ENCODE peak calls at places on chromosome 7, in five cellular contexts. E is H54; Y is stimulated activated naive CD4-positive, alpha-beta T cell; Q is CD8-positive, alpha-beta T cell; I is AG08396. M is an unnamed sample.

GRCh38 chr7:66304536-66304935 is 99.4 kb downstream of the TPST1 start:
- DNase-seq in E (no peak), Y (no peak), Q (no peak), I (no peak), M (no peak)

GRCh38 chr7:81574723-81575326 is 195.0 kb downstream of the HGF start:
- DNase-seq in E (no peak), Y (no peak), Q (no peak), I (peak), M (no peak)

GRCh38 chr7:66267249-66267648 is 62.1 kb downstream of the TPST1 start:
- DNase-seq in E (no peak), Y (no peak), Q (no peak), I (peak), M (no peak)

GRCh38 chr7:149071641-149072437 is 18.7 kb downstream of the ZNF786 start:
- DNase-seq in E (no peak), Y (no peak), Q (peak), I (no peak), M (no peak)

GRCh38 chr7:21944616-21945373 is 904 bp downstream of the CDCA7L start:
- DNase-seq in E (no peak), Y (peak), Q (peak), I (no peak), M (no peak)

GRCh38 chr7:40098810-40099209 is 35.6 kb downstream of the MPLKIP start:
- DNase-seq in E (no peak), Y (no peak), Q (no peak), I (no peak), M (no peak)

GRCh38 chr7:80273327-80273726 is 138.7 kb downstream of the GNAI1 start:
- DNase-seq in E (no peak), Y (no peak), Q (no peak), I (no peak), M (no peak)

GRCh38 chr7:99827040-99827778 is 604 bp upstream of the CYP3A43 start:
- DNase-seq in E (no peak), Y (no peak), Q (no peak), I (no peak), M (no peak)

GRCh38 chr7:13604178-13604577 is 385.3 kb downstream of the ETV1 start:
- DNase-seq in E (no peak), Y (no peak), Q (no peak), I (no peak), M (no peak)

GRCh38 chr7:194996-195829 is 2.8 kb downstream of the FAM20C start:
- DNase-seq in E (no peak), Y (no peak), Q (no peak), I (no peak), M (no peak)

GRCh38 chr7:128112018-128112780 is 81.0 kb upstream of the LRRC4 start:
- DNase-seq in E (no peak), Y (no peak), Q (no peak), I (no peak), M (no peak)

GRCh38 chr7:44959956-44960640 is 18.7 kb downstream of the MYO1G start:
- DNase-seq in E (no peak), Y (no peak), Q (peak), I (no peak), M (no peak)

GRCh38 chr7:73885975-73886798 is 25.2 kb downstream of the TMEM270 start:
- DNase-seq in E (no peak), Y (no peak), Q (no peak), I (peak), M (no peak)

GRCh38 chr7:44280993-44281721 is 44.2 kb downstream of the CAMK2B start:
- DNase-seq in E (no peak), Y (no peak), Q (no peak), I (no peak), M (no peak)

GRCh38 chr7:47416454-47417121 is 165.3 kb downstream of the TNS3 start:
- DNase-seq in E (no peak), Y (no peak), Q (peak), I (no peak), M (no peak)

GRCh38 chr7:112821345-112821744 is 31.2 kb upstream of the TMEM168 start:
- DNase-seq in E (no peak), Y (no peak), Q (no peak), I (no peak), M (no peak)

GRCh38 chr7:36021917-36022550 is 131.0 kb upstream of the EEPD1 start:
- DNase-seq in E (no peak), Y (no peak), Q (peak), I (no peak), M (no peak)

GRCh38 chr7:23332881-23333612 is 33.9 kb downstream of the MALSU1 start:
- DNase-seq in E (no peak), Y (no peak), Q (no peak), I (no peak), M (no peak)

GRCh38 chr7:29239638-29240037 is 45.1 kb downstream of the CHN2 start:
- DNase-seq in E (peak), Y (no peak), Q (no peak), I (no peak), M (no peak)

GRCh38 chr7:72272479-72272878 is 139.7 kb downstream of the CALN1 start:
- DNase-seq in E (no peak), Y (no peak), Q (no peak), I (no peak), M (no peak)

GRCh38 chr7:106033735-106034134 is 70.7 kb downstream of the CDHR3 start:
- DNase-seq in E (no peak), Y (no peak), Q (no peak), I (no peak), M (no peak)

GRCh38 chr7:16841681-16842080 is 36.9 kb upstream of the AGR2 start:
- DNase-seq in E (no peak), Y (no peak), Q (no peak), I (no peak), M (no peak)

GRCh38 chr7:80412842-80413241 is 99.0 kb downstream of the GNAT3 start:
- DNase-seq in E (no peak), Y (no peak), Q (no peak), I (no peak), M (no peak)

GRCh38 chr7:135644154-135644553 is 18.2 kb upstream of the STMP1 start:
- DNase-seq in E (no peak), Y (no peak), Q (no peak), I (no peak), M (no peak)

GRCh38 chr7:72307566-72307965 is 104.6 kb downstream of the CALN1 start:
- DNase-seq in E (no peak), Y (no peak), Q (no peak), I (no peak), M (no peak)

GRCh38 chr7:116863168-116863670 is 832 bp downstream of the CAPZA2 start:
- DNase-seq in E (no peak), Y (peak), Q (no peak), I (peak), M (no peak)

GRCh38 chr7:93890041-93890463 is 501 bp downstream of the TFPI2 start:
- DNase-seq in E (no peak), Y (no peak), Q (no peak), I (peak), M (no peak)

M was measured in GM12891.